ENCODE peak calls at places on chromosomes 11 and 22, in seven cellular contexts. A is IMR-90, W is vagina, Y is transverse colon, S is fibroblast of lung, Q is lung, D is right lobe of liver. L is an unnamed sample.

GRCh38 chr11:69951821-69952590 is 126.1 kb upstream of the ANO1 start:
- DNase-seq in A (no peak), W (no peak), Y (no peak), S (no peak), Q (no peak), D (peak; percentile 27), L (peak; percentile 46)

GRCh38 chr11:70662691-70663098 is 264.4 kb downstream of the CTTN start:
- DNase-seq in A (no peak), W (no peak), Y (no peak), S (no peak), Q (no peak), D (no peak), L (no peak)

GRCh38 chr22:27715078-27715477 is 86.5 kb downstream of the MN1 start:
- DNase-seq in A (no peak), W (no peak), Y (no peak), S (no peak), Q (no peak), D (no peak), L (no peak)

GRCh38 chr11:27076121-27076589 is 35.5 kb downstream of the BBOX1 start:
- DNase-seq in A (no peak), W (no peak), Y (no peak), S (no peak), Q (no peak), D (no peak), L (no peak)

GRCh38 chr11:34236572-34236971 is 121.2 kb downstream of the ABTB2 start:
- DNase-seq in A (no peak), W (no peak), Y (no peak), S (no peak), Q (no peak), D (no peak), L (no peak)

GRCh38 chr22:40462195-40462988 is 92.0 kb downstream of the SGSM3 start:
- DNase-seq in A (no peak), W (no peak), Y (no peak), S (no peak), Q (no peak), D (no peak), L (no peak)

GRCh38 chr11:19853901-19854300 is 141.3 kb downstream of the NAV2 start:
- DNase-seq in A (peak; percentile 29), W (no peak), Y (no peak), S (peak; percentile 33), Q (no peak), D (no peak), L (no peak)

GRCh38 chr11:64534391-64534801 is 56.6 kb upstream of the SLC22A12 start:
- DNase-seq in A (no peak), W (no peak), Y (no peak), S (no peak), Q (no peak), D (no peak), L (no peak)

GRCh38 chr22:23514317-23515038 is 65.6 kb downstream of the IGLL1 start:
- DNase-seq in A (no peak), W (no peak), Y (no peak), S (no peak), Q (no peak), D (no peak), L (no peak)

GRCh38 chr11:127252321-127252720 is 251.8 kb upstream of the KIRREL3 start:
- DNase-seq in A (no peak), W (no peak), Y (no peak), S (no peak), Q (no peak), D (no peak), L (no peak)

DNA sequence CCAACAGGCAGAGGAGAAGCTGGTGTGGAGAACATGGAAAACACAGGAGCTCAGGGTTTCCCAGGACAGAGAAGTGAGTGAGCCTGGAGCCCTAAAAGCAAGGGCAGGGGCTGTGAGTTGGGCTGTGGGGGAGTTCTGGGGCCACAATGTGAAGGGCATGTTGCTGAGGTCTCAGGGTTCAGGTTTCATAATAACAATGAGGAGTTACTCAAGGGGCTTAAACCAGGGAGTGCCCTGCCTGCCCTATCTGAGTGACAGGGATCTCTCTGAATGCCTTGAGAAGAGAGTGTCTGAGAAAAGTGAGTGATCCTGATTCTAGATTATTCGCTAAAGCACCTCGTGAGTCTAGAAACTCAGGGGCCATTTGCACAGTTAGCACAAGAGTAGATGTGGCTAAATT is 129.6 kb downstream of the VPREB1 start:
- DNase-seq in A (no peak), W (no peak), Y (no peak), S (no peak), Q (no peak), D (no peak), L (no peak)
- H3K4me1 ChIP-seq in A (no peaks in the 10 kb centered on the region), W (no peaks in the 10 kb centered on the region), Y (no peaks in the 10 kb centered on the region), S (no peaks in the 10 kb centered on the region), Q (no peaks in the 10 kb centered on the region), D (no peaks in the 10 kb centered on the region), L (no peaks in the 10 kb centered on the region)

DNA sequence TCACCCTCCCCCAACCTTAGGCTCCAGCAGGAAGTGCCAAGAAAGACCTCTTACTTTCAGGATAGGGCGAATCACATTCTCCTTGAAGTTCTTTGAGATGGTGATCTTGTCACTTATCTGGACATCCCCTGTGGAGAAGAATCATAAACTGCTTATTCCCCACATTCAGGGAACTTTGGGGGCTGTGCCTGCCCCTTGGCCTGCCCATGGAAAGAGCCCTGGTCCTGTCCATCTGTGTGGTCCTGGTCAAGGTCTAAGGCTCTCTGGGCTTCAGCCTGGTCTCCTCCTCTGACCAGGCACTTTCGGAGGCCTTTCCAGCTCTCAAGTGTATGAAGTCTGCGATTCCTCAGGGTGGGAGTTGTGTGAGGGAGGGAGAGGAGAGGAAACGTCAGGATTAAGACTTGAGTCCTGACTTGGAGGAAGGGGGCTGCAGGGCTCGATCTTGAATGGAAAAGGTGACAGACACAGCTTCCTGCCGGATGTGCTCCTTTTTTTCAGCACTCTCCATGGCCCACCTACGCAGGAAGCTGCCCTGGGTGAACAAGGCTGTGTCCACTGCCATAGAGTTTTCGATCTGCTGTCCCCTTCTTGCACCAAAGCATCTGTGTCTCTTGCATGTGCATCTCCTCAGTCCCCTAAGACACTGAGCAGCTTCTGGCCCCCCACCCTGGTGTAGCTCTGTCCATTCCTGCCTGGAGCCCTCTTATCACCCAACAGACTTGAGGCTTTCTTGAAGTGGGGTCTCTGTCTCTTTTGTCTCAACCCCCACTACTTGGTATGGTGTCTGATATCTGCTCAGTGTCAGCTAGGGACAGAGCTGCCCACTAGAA is 50.8 kb upstream of the PHOX2A start:
- DNase-seq in A (no peak), W (peak; percentile 32), Y (no peak), S (no peak), Q (no peak), D (no peak), L (no peak)
- H3K4me1 ChIP-seq in A (no peaks in the 10 kb centered on the region), W (no peaks in the 10 kb centered on the region), Y (no peaks in the 10 kb centered on the region), S (no peaks in the 10 kb centered on the region), Q (no peaks in the 10 kb centered on the region), D (no peaks in the 10 kb centered on the region), L (no peaks in the 10 kb centered on the region)

DNA sequence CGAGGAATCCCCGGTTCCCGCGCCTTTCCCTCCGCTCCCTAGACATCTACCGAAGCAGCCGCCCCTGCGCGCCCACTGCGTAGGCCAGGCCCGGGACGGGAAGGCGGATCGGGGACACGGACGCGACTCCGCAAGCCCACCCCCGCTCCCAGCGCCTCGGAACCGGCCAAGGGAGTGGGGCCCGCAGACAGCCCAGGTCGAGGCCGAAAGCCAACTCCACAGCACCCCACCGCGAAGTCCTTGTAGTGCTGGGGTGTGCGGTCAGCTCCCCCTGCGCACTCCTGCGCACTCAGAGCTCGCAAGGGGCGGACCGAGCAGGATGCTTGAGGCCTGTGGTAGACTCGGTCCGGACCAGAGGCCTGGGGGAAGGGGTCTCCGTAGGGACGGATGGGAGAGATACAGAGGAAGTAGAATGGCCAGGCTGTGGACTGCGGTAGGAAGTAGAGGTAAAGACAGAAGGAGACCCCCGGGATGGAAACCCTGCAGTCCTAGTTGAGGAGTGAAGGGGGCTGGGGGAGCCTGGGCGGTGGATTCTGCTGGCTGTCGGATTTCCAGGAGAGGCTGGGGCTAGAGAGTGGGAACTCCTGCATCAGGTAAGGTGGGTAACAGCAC is 547 bp upstream of the SCARF2 start:
- DNase-seq in A (peak; percentile 45), W (no peak), Y (no peak), S (peak; percentile 46), Q (no peak), D (peak; percentile 55), L (peak; percentile 57)
- H3K4me1 ChIP-seq in A (peaks cover 24% of the 10 kb centered on the region), W (peaks cover 57% of the 10 kb centered on the region), Y (peaks cover 29% of the 10 kb centered on the region), S (peaks cover 27% of the 10 kb centered on the region), Q (peaks cover 18% of the 10 kb centered on the region), D (no peaks in the 10 kb centered on the region), L (no peaks in the 10 kb centered on the region)

GRCh38 chr22:20523118-20523983 is 15.9 kb downstream of the MED15 start:
- DNase-seq in A (peak; percentile 59), W (no peak), Y (no peak), S (peak; percentile 83), Q (no peak), D (peak; percentile 11), L (no peak)

GRCh38 chr22:20524004-20524481 is 16.6 kb downstream of the MED15 start:
- DNase-seq in A (peak; percentile 65), W (no peak), Y (no peak), S (no peak), Q (no peak), D (peak; percentile 9), L (no peak)

GRCh38 chr22:20525048-20525447 is 17.6 kb downstream of the MED15 start:
- DNase-seq in A (no peak), W (no peak), Y (no peak), S (no peak), Q (no peak), D (peak; percentile 5), L (no peak)

GRCh38 chr22:20522134-20522827 is 14.9 kb downstream of the MED15 start:
- DNase-seq in A (no peak), W (no peak), Y (no peak), S (no peak), Q (no peak), D (no peak), L (no peak)

GRCh38 chr22:20522828-20523117 is 15.4 kb downstream of the MED15 start:
- DNase-seq in A (no peak), W (no peak), Y (no peak), S (no peak), Q (no peak), D (no peak), L (no peak)
- H3K4me1 ChIP-seq in A (peaks cover 41% of the 10 kb centered on the region), W (peaks cover 70% of the 10 kb centered on the region), Y (peaks cover 36% of the 10 kb centered on the region), S (peaks cover 35% of the 10 kb centered on the region), Q (peaks cover 16% of the 10 kb centered on the region), D (no peaks in the 10 kb centered on the region), L (peaks cover 63% of the 10 kb centered on the region)

GRCh38 chr11:61090982-61091372 is 11.3 kb upstream of the CD5 start:
- DNase-seq in A (no peak), W (no peak), Y (no peak), S (no peak), Q (no peak), D (no peak), L (no peak)
- H3K4me1 ChIP-seq in A (no peaks in the 10 kb centered on the region), W (no peaks in the 10 kb centered on the region), Y (no peaks in the 10 kb centered on the region), S (no peaks in the 10 kb centered on the region), Q (peaks cover 4% of the 10 kb centered on the region), D (no peaks in the 10 kb centered on the region), L (peaks cover 7% of the 10 kb centered on the region)